ENCODE peak calls at places on chromosomes 16 and 17, in four cellular contexts. X is adrenal gland, K is stomach, T is endothelial cell of umbilical vein. G is an unnamed sample. For H3K4me1, the result is how much of the 10 kb centered on the place peaks cover.

GRCh38 chr17:4573115-4573514 is 11.2 kb upstream of the SMTNL2 start:
- DNase-seq in X (no peak), K (no peak), T (no peak), G (no peak)

GRCh38 chr17:2050871-2051387 is 4.0 kb upstream of the HIC1 start:
- DNase-seq in X (no peak), K (peak), T (no peak), G (peak)

GRCh38 chr17:76511562-76512365 is 10.5 kb upstream of the RHBDF2 start:
- DNase-seq in X (no peak), K (no peak), T (no peak), G (no peak)

GRCh38 chr16:85195884-85196816 is 83.9 kb upstream of the CIBAR2 start:
- DNase-seq in X (peak), K (no peak), T (no peak), G (peak)

GRCh38 chr17:50785126-50785525 is 17.8 kb upstream of the ANKRD40CL start:
- DNase-seq in X (no peak), K (no peak), T (no peak), G (no peak)

GRCh38 chr16:68331879-68332410 is 21.1 kb downstream of the PRMT7 start:
- DNase-seq in X (no peak), K (no peak), T (peak), G (no peak)

GRCh38 chr16:8577678-8578304 is 12.5 kb downstream of the TMEM114 start:
- DNase-seq in X (no peak), K (no peak), T (no peak), G (no peak)

GRCh38 chr17:62880120-62880519 is 72.0 kb upstream of the MARCHF10 start:
- DNase-seq in X (no peak), K (no peak), T (no peak), G (no peak)

GRCh38 chr16:31367875-31368274 is 12.9 kb downstream of the ITGAX start:
- DNase-seq in X (no peak), K (no peak), T (no peak), G (no peak)

GRCh38 chr16:81711609-81712329 is 67.3 kb upstream of the PLCG2 start:
- DNase-seq in X (peak), K (no peak), T (peak), G (no peak)

GRCh38 chr17:40480501-40481003 is 20.9 kb downstream of the TNS4 start:
- DNase-seq in X (no peak), K (peak), T (no peak), G (no peak)

GRCh38 chr16:89534147-89534788 is 26.1 kb downstream of the SPG7 start:
- DNase-seq in X (peak), K (no peak), T (peak), G (no peak)

GRCh38 chr17:27609606-27610303 is 21.2 kb upstream of the LGALS9 start:
- DNase-seq in X (peak), K (peak), T (peak), G (no peak)

GRCh38 chr17:66661411-66661843 is 173.5 kb upstream of the CACNG5 start:
- DNase-seq in X (peak), K (peak), T (peak), G (peak)

GRCh38 chr16:69399361-69399760 is 13.6 kb upstream of the TERF2 start:
- DNase-seq in X (no peak), K (no peak), T (peak), G (no peak)

GRCh38 chr16:57643166-57643813 is 14.9 kb downstream of the ADGRG1 start:
- DNase-seq in X (no peak), K (no peak), T (peak), G (no peak)

DNA sequence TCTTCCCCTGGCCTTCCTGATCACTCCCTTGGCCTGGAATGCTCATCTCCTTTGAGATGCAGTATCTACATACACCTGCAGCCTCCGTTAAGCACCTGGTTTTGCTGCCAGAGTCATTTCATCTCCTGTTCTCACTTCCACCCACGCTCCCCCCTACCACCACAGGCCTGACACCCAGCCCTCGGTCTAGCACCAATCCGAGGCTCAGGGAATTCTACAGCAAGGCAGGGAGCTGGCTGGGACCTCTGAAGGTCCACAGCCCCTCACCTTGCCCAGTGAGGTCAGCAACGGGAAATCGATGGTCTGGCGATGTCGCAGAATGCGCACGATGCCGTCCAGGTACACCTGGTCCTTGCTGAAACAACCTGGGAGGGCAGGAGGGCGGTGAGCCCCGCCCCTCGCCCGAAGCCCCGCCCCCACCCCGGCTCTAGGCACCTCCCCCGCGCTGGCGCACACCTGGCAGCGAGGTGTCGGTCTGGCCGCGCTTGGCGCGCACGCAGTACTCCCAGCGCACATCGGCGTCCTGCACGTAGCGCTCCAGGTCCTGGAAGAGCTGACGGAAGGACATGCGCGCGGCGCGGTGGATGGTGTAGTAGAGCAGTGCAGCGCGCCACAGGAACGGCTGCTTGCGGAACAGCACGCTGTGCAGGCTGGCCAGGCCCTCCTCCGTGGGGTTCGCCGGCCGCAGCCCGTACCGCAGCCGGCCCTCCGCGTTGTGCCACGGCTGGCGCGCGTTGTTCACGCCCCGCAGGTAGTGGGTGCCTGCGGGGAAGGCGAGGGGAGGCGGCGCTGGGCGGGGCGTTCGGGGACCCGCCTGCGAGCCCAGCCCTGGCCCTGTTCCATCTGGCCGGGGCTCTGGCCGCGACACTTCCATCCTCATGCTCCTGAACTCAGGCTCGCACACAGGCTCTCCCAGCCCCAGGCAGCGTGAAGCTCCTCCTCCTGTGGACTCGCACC is 5.7 kb downstream of the MATCAP1 start:
- DNase-seq in X (peak), K (peak), T (peak), G (peak)
- H3K4me1 ChIP-seq in X (under half), K (half or more), T (under half), G (under half)

GRCh38 chr17:49216482-49216881 is 6.0 kb downstream of the ABI3 start:
- DNase-seq in X (no peak), K (no peak), T (no peak), G (no peak)
- TF ChIP-seq POLR2A in X (no peak), K (no peak), T (no peak), G (no peak)

GRCh38 chr17:74757931-74758845 is 9.8 kb downstream of the NHERF1 start:
- DNase-seq in X (no peak), K (peak), T (no peak), G (no peak)
- H3K4me1 ChIP-seq in X (under half), K (half or more), T (under half), G (half or more)

DNA sequence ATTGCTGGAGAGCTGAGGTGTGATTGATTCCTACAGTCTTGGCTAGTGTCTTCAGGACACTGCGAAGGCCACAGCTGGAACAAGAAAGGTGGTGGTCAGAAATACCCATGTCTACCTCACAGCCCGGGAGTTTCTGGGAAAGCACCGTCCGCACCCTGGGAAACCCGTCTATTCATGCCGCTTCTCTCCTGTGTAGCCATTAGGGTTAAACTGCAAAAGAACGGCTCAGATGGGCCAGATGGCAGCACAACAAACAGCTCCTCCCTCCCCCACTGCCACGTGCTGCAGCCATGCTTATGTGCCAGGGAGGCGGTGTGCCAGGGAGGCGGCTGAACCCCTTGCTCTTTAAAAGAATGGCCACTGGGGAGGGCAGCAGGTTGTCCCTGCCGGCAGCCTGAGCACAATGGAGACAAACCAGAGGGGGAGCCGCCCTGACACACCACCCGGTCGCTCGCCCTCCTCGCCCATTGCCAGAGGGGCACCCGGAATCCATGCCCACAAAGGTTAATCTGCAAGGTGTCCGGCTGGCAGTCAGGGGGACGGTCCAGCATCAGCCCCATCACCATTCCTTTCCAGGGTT is 65.2 kb downstream of the CYTH1 start:
- DNase-seq in X (peak), K (peak), T (peak), G (peak)
- TF ChIP-seq POLR2A in X (peak), K (no peak), T (no peak), G (no peak)

DNA sequence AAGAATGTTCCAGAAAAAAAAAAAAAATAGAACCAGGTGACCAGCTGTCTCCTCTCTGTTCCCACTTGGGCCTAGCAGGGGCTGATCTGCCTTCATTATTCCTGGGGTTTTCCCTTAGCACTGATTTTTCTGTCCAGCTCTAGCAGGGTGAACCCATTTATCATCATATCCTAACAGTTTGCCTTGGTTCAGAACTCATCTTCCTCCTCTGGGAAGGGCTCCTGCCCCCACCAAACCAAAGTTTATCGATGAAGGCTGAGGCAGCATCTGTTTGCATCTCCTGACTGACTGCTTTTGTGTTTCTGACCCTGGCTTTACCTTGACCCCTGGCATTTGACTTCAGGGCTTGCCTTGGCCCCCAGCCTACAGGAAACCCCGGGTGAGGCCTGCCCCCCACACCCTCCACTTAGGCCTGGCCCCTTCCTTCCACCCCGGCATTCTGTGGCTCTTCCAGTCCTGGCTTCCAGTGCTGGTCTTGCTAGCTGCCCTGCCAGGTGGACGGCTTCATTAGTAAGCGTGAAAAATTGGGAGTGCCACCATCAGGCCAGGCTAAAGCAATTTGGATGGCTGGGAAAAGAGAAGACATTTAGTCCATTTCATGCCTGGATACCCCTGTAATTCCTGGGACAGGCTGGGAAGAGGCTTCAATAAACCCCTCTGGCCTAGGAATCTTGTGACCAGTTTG is 164.9 kb downstream of the CCDC182 start:
- DNase-seq in X (no peak), K (no peak), T (no peak), G (no peak)
- H3K4me1 ChIP-seq in X (under half), K (under half), T (under half), G (under half)

GRCh38 chr17:82993005-82993404 is 86.4 kb upstream of the METRNL start:
- DNase-seq in X (no peak), K (no peak), T (no peak), G (no peak)
- TF ChIP-seq POLR2A in X (no peak), K (no peak), T (no peak), G (no peak)

DNA sequence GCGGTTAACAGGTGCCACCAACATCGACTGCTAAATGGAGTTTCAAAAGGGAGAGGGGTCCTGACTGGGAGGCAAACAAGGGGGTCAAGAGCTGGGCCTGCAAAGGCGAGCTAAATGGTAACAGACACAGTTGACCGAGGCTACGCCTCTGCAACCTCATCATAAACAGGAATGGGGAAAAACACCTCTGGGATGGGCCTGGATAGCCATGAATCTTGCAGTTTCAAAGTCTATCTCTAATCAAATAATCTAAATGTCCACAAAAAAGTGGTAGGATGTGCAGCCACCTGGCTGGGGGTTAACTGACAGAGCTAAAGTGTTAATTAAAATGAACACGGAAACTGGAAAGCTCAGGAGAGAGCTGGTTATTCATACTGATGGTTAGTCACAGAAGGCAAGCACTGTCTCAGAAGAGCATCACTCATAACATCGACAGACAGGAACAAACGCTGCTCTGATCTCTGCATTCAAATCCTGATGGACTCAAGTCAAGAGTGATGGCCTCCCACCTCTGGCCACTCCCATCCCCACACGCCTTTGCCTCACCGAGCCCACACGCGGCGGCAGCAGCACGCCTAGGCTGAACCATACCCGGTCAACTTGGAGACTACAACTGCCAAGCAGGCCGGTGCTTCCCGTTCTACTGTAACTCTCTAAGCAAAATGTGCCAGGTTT is 56.3 kb downstream of the CREBBP start:
- DNase-seq in X (no peak), K (no peak), T (no peak), G (no peak)
- H3K4me1 ChIP-seq in X (under half), K (half or more), T (under half), G (half or more)

GRCh38 chr17:7483238-7484066 is 714 bp upstream of the POLR2A start:
- DNase-seq in X (peak), K (peak), T (peak), G (peak)
- TF ChIP-seq POLR2A in X (no peak), K (no peak), T (peak), G (peak)

DNA sequence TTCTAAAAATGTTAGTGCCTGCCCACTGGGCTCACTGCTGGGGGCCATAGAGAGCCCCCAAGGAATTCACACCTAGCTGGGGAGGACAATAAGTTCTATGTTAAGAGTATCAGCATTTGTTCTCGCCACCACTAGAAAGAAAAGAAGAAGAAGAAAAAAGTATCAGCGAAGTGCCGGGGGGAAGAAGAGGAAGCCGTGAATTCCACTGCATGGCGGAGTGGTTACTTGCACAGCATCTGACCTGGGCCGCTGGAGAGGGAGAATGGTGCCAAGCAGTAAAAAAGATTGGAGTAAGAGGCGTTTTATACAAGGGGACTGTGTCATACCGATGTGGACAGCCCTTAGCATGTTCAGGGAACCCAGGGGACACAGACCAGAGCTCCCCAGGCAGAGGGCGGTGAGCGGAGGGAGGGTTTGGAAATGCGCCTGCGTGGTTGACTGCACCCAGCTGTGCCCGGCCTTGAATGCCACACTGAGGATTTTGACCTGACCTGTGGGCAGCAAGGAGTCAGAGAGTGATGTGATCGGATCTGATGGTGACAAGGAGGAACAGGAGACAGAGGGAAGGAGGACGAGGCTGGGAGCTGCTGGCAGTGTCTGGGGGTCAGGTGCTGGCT is 52.9 kb downstream of the PLXDC1 start:
- DNase-seq in X (no peak), K (no peak), T (no peak), G (no peak)
- H3K4me1 ChIP-seq in X (under half), K (half or more), T (under half), G (half or more)